ENCODE peak calls at places on chromosomes 16 and 17, in five cellular contexts. O is heart right ventricle, T is mucosa of descending colon, M is psoas muscle, U is NCI-H510A treated with DMSO at 0.1 percent for 48 hours. G is an unnamed sample.

GRCh38 chr17:17710728-17711541 is 29.7 kb downstream of the RAI1 start:
- DNase-seq in T (peak), M (no peak), O (no peak), U (peak), G (no peak)

GRCh38 chr16:68370921-68371651 is 60.3 kb downstream of the PRMT7 start:
- DNase-seq in T (peak), U (peak), O (no peak), M (no peak), G (no peak)

GRCh38 chr16:66699898-66700297 is 3.4 kb upstream of the CMTM4 start:
- DNase-seq in O (no peak), U (no peak), T (no peak), M (no peak), G (no peak)

GRCh38 chr17:79646721-79647455 is 36.0 kb upstream of the RBFOX3 start:
- DNase-seq in M (no peak), T (no peak), U (no peak), O (no peak), G (no peak)

GRCh38 chr16:47888734-47889133 is 267.1 kb downstream of the ABCC12 start:
- DNase-seq in O (no peak), T (no peak), U (no peak), M (no peak), G (no peak)

GRCh38 chr17:82236142-82236971 is 7.5 kb downstream of the SLC16A3 start:
- DNase-seq in M (peak), O (no peak), U (peak), T (peak), G (peak)

GRCh38 chr16:28003021-28003865 is 60.3 kb downstream of the GSG1L start:
- DNase-seq in O (no peak), T (no peak), U (no peak), M (no peak), G (no peak)

GRCh38 chr16:88747588-88748301 is 37.3 kb downstream of the PIEZO1 start:
- DNase-seq in T (no peak), U (no peak), M (no peak), O (no peak), G (peak)

GRCh38 chr17:44522883-44523671 is 19.9 kb upstream of the GPATCH8 start:
- DNase-seq in T (peak), U (no peak), O (peak), M (peak), G (peak)

GRCh38 chr17:38703742-38704644 is 1.1 kb upstream of the MLLT6 start:
- DNase-seq in O (peak), U (peak), T (peak), M (peak), G (peak)

GRCh38 chr16:88356727-88357199 is 26.0 kb upstream of the ZNF469 start:
- DNase-seq in M (peak), O (no peak), T (peak), U (no peak), G (no peak)

GRCh38 chr16:83015871-83016270 is 389.1 kb downstream of the CDH13 start:
- DNase-seq in M (no peak), O (no peak), T (no peak), U (no peak), G (no peak)